ENCODE peak calls at places on chromosomes 7 and 10, in seven cellular contexts. P, R, I, O, M, S and Q are unnamed samples.

GRCh38 chr7:19352271-19352670 is 207.1 kb upstream of the FERD3L start:
- DNase-seq in P (peak; percentile 54), R (peak; percentile 18), I (no peak), O (no peak), M (no peak), S (no peak), Q (no peak)

GRCh38 chr10:85548038-85548437 is 818.6 kb downstream of the GRID1 start:
- DNase-seq in P (peak; percentile 21), R (no peak), I (peak; percentile 45), O (peak; percentile 49), M (peak; percentile 76), S (no peak), Q (peak; percentile 62)

GRCh38 chr10:118216071-118216470 is 126.1 kb downstream of the FAM204A start:
- DNase-seq in P (no peak), R (no peak), I (no peak), O (no peak), M (no peak), S (no peak), Q (no peak)

GRCh38 chr10:3919676-3920308 is 134.8 kb upstream of the KLF6 start:
- DNase-seq in P (no peak), R (no peak), I (no peak), O (no peak), M (no peak), S (no peak), Q (no peak)

GRCh38 chr7:134527979-134528371 is 608 bp downstream of the AKR1B10 start:
- DNase-seq in P (peak; percentile 74), R (peak; percentile 59), I (peak; percentile 37), O (peak; percentile 54), M (peak; percentile 20), S (no peak), Q (peak; percentile 52)

GRCh38 chr7:4268040-4268965 is 413.8 kb upstream of the FOXK1 start:
- DNase-seq in P (no peak), R (no peak), I (no peak), O (peak; percentile 16), M (no peak), S (no peak), Q (no peak)

GRCh38 chr7:38756521-38756920 is 125.3 kb upstream of the AMPH start:
- DNase-seq in P (peak; percentile 12), R (no peak), I (no peak), O (no peak), M (no peak), S (no peak), Q (no peak)

GRCh38 chr7:71509381-71509780 is 377.4 kb downstream of the GALNT17 start:
- DNase-seq in P (no peak), R (no peak), I (no peak), O (no peak), M (no peak), S (no peak), Q (no peak)

GRCh38 chr7:2680792-2681490 is 7.1 kb upstream of the AMZ1 start:
- DNase-seq in P (peak; percentile 20), R (no peak), I (peak; percentile 93), O (peak; percentile 85), M (peak; percentile 46), S (peak; percentile 89), Q (peak; percentile 76)

GRCh38 chr10:57664815-57665214 is 602.9 kb downstream of the IPMK start:
- DNase-seq in P (no peak), R (no peak), I (no peak), O (no peak), M (no peak), S (no peak), Q (no peak)

GRCh38 chr7:155529845-155530244 is 16.5 kb downstream of the CNPY1 start:
- DNase-seq in P (no peak), R (no peak), I (no peak), O (no peak), M (no peak), S (no peak), Q (no peak)
- H3K27me3 ChIP-seq in P (peaks cover 40% of the 10 kb centered on the region), R (peaks cover 31% of the 10 kb centered on the region), I (peaks cover 63% of the 10 kb centered on the region), O (peaks cover 100% of the 10 kb centered on the region), M (peaks cover 34% of the 10 kb centered on the region), S (peaks cover 8% of the 10 kb centered on the region), Q (peaks cover 37% of the 10 kb centered on the region)

GRCh38 chr10:52940921-52941320 is 168.3 kb upstream of the MBL2 start:
- DNase-seq in P (no peak), R (no peak), I (no peak), O (no peak), M (no peak), S (no peak), Q (no peak)
- H3K27ac ChIP-seq in P (no peak overlapping the region), R (no peak overlapping the region), I (no peak overlapping the region), O (no peak overlapping the region), M (no peak overlapping the region), S (no peak overlapping the region), Q (no peak overlapping the region)

GRCh38 chr7:48089415-48089975 is 430 bp downstream of the UPP1 start:
- DNase-seq in P (no peak), R (no peak), I (no peak), O (no peak), M (no peak), S (no peak), Q (no peak)

GRCh38 chr7:48085942-48086341 is 3.1 kb upstream of the UPP1 start:
- DNase-seq in P (no peak), R (no peak), I (no peak), O (no peak), M (no peak), S (no peak), Q (no peak)

GRCh38 chr7:48088559-48089414 is at the start of gene UPP1:
- DNase-seq in P (peak; percentile 82), R (peak; percentile 68), I (peak; percentile 96), O (peak; percentile 93), M (peak; percentile 92), S (peak; percentile 99), Q (peak; percentile 94)

GRCh38 chr7:48085433-48085791 is 3.7 kb upstream of the UPP1 start:
- DNase-seq in P (no peak), R (no peak), I (no peak), O (no peak), M (no peak), S (no peak), Q (no peak)

DNA sequence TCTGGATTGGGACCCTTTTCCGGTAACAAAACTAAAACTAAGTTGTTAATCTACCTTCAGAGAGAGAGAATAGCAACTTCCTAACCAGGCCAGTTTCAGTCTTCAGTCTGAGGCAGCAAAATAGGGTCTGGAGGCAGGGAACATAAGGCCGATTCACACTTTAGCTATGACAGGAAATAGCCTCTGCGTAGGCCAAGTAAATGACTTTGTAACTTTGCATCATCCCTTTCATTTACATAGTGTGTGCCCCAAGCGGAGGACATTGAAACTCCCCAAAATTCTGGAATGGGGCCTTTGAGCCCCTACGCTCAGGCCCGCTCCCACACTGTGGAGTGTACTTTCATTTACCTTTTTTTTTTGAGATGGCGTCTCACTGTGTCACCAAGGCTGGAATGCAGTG is 1.7 kb upstream of the UPP1 start:
- DNase-seq in P (peak; percentile 85), R (no peak), I (no peak), O (no peak), M (peak; percentile 41), S (no peak), Q (no peak)
- H3K4me3 ChIP-seq in P (no peak overlapping the region), R (no peak overlapping the region), I (no peak overlapping the region), O (no peak overlapping the region), M (no peak overlapping the region), S (no peak overlapping the region), Q (no peak overlapping the region)

GRCh38 chr10:71632200-71632820 is 87.3 kb downstream of the C10orf105 start:
- DNase-seq in P (no peak), R (no peak), I (no peak), O (no peak), M (no peak), S (no peak), Q (peak; percentile 92)

GRCh38 chr10:71629131-71629530 is 90.4 kb downstream of the C10orf105 start:
- DNase-seq in P (no peak), R (no peak), I (no peak), O (peak; percentile 52), M (no peak), S (no peak), Q (peak; percentile 33)

GRCh38 chr10:71632896-71633600 is 86.5 kb downstream of the C10orf105 start:
- DNase-seq in P (no peak), R (no peak), I (no peak), O (peak; percentile 60), M (no peak), S (no peak), Q (peak; percentile 44)

GRCh38 chr10:71630168-71630567 is 89.4 kb downstream of the C10orf105 start:
- DNase-seq in P (no peak), R (no peak), I (no peak), O (no peak), M (no peak), S (no peak), Q (no peak)

DNA sequence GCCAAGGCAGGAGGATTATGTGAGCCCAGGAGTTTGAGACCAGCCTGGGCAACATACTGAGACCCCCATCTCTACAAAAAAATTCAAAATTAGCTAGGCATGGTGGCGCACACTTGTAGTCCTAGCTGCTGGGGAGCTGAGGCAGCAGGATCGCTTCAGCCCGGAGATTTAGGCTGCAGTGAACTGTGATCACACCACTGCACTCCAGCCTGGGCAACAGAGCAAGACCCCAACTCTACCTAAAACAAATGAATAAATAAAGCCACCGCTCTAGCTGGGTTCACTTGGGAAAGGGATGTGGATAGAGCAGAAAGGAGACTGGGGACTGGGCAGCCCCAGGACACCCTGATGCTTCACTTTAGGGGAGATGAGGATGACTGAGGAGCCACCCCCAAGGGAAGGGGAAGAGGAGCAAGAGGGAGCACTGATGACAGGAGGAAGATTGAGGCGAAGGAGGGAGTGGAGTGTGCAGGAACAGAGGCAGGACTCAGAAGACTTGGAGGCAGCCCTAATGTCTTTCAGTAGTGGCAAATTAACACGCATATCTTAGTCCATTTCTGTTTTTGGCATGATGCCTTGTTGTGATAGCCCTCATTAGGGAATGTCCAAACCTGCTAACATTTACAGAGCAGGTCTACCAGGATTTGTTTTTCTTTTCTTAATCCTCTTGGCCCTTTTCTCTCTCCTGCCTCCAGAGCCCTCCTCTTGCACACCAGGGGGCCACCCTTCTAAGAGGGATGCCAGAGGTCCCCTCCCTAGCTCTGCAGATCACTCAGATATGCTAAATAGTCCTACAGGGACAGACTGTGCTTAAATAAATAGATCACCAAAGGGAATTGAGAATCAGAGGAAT is 88.3 kb downstream of the C10orf105 start:
- DNase-seq in P (no peak), R (no peak), I (no peak), O (peak; percentile 87), M (no peak), S (no peak), Q (peak; percentile 72)
- H3K27me3 ChIP-seq in P (peaks cover 36% of the 10 kb centered on the region), R (peaks cover 35% of the 10 kb centered on the region), I (no peaks in the 10 kb centered on the region), O (no peaks in the 10 kb centered on the region), M (peaks cover 2% of the 10 kb centered on the region), S (no peaks in the 10 kb centered on the region), Q (no peaks in the 10 kb centered on the region)

GRCh38 chr10:125064681-125065492 is 95.5 kb downstream of the CTBP2 start:
- DNase-seq in P (peak; percentile 91), R (no peak), I (no peak), O (no peak), M (peak; percentile 98), S (no peak), Q (no peak)
- H3K27ac ChIP-seq in P (peak overlapping the region; percentile 66), R (peak overlapping the region; percentile 69), I (peak overlapping the region; percentile 95), O (no peak overlapping the region), M (peak overlapping the region; percentile 89), S (no peak overlapping the region), Q (no peak overlapping the region)